ENCODE peak calls at places on chromosomes 7 and 10, in eight cellular contexts. One of them, this sample, is unnamed.

GRCh38 chr10:121460733-121461132 is 137.5 kb downstream of the FGFR2 start:
- DNase-seq in uterus: no peak
- DNase-seq in lung: no peak
- DNase-seq in colonic mucosa: no peak
- DNase-seq in choroid plexus epithelial cell: no peak
- DNase-seq in fibroblast of lung: peak
- DNase-seq in pancreas: no peak
- DNase-seq in neural progenitor cell: no peak
- DNase-seq in this sample: no peak

GRCh38 chr10:132690821-132691610 is 94.9 kb downstream of the NKX6-2 start:
- DNase-seq in pancreas: no peak
- DNase-seq in lung: no peak
- DNase-seq in neural progenitor cell: no peak
- DNase-seq in choroid plexus epithelial cell: no peak
- DNase-seq in fibroblast of lung: no peak
- DNase-seq in colonic mucosa: no peak
- DNase-seq in uterus: no peak
- DNase-seq in this sample: no peak

GRCh38 chr7:149284343-149284742 is 22.3 kb downstream of the ZNF783 start:
- DNase-seq in uterus: no peak
- DNase-seq in choroid plexus epithelial cell: no peak
- DNase-seq in lung: no peak
- DNase-seq in colonic mucosa: no peak
- DNase-seq in neural progenitor cell: no peak
- DNase-seq in pancreas: no peak
- DNase-seq in fibroblast of lung: no peak
- DNase-seq in this sample: no peak

GRCh38 chr7:100489121-100489520 is 5.4 kb downstream of the NYAP1 start:
- DNase-seq in lung: no peak
- DNase-seq in uterus: no peak
- DNase-seq in choroid plexus epithelial cell: no peak
- DNase-seq in colonic mucosa: no peak
- DNase-seq in pancreas: no peak
- DNase-seq in neural progenitor cell: no peak
- DNase-seq in fibroblast of lung: no peak
- DNase-seq in this sample: no peak

GRCh38 chr10:1732501-1733123 is 4.7 kb downstream of the ADARB2 start:
- DNase-seq in uterus: no peak
- DNase-seq in choroid plexus epithelial cell: no peak
- DNase-seq in colonic mucosa: no peak
- DNase-seq in fibroblast of lung: no peak
- DNase-seq in pancreas: no peak
- DNase-seq in lung: no peak
- DNase-seq in neural progenitor cell: no peak
- DNase-seq in this sample: no peak

GRCh38 chr10:132387723-132388210 is 9.2 kb upstream of the PWWP2B start:
- DNase-seq in pancreas: peak
- DNase-seq in colonic mucosa: peak
- DNase-seq in fibroblast of lung: peak
- DNase-seq in choroid plexus epithelial cell: peak
- DNase-seq in uterus: peak
- DNase-seq in lung: peak
- DNase-seq in neural progenitor cell: peak
- DNase-seq in this sample: peak

GRCh38 chr7:47454066-47454950 is 127.6 kb downstream of the TNS3 start:
- DNase-seq in choroid plexus epithelial cell: no peak
- DNase-seq in pancreas: no peak
- DNase-seq in lung: no peak
- DNase-seq in neural progenitor cell: no peak
- DNase-seq in colonic mucosa: no peak
- DNase-seq in fibroblast of lung: no peak
- DNase-seq in uterus: no peak
- DNase-seq in this sample: no peak

GRCh38 chr7:97011104-97011503 is 5.8 kb downstream of the DLX6 start:
- DNase-seq in colonic mucosa: no peak
- DNase-seq in choroid plexus epithelial cell: no peak
- DNase-seq in neural progenitor cell: no peak
- DNase-seq in pancreas: no peak
- DNase-seq in lung: no peak
- DNase-seq in uterus: no peak
- DNase-seq in fibroblast of lung: no peak
- DNase-seq in this sample: no peak

GRCh38 chr10:122078965-122079401 is 90.0 kb downstream of the TACC2 start:
- DNase-seq in neural progenitor cell: no peak
- DNase-seq in choroid plexus epithelial cell: no peak
- DNase-seq in uterus: no peak
- DNase-seq in lung: no peak
- DNase-seq in pancreas: no peak
- DNase-seq in colonic mucosa: no peak
- DNase-seq in fibroblast of lung: no peak
- DNase-seq in this sample: peak

GRCh38 chr10:3935141-3935540 is 150.1 kb upstream of the KLF6 start:
- DNase-seq in pancreas: no peak
- DNase-seq in colonic mucosa: no peak
- DNase-seq in choroid plexus epithelial cell: peak
- DNase-seq in neural progenitor cell: no peak
- DNase-seq in fibroblast of lung: peak
- DNase-seq in lung: no peak
- DNase-seq in uterus: peak
- DNase-seq in this sample: peak

GRCh38 chr7:102122026-102122425 is 164.6 kb upstream of the SH2B2 start:
- DNase-seq in fibroblast of lung: peak
- DNase-seq in uterus: no peak
- DNase-seq in choroid plexus epithelial cell: peak
- DNase-seq in neural progenitor cell: no peak
- DNase-seq in lung: no peak
- DNase-seq in pancreas: no peak
- DNase-seq in colonic mucosa: no peak
- DNase-seq in this sample: no peak

GRCh38 chr10:15474671-15475070 is 103.6 kb upstream of the FAM171A1 start:
- DNase-seq in colonic mucosa: no peak
- DNase-seq in neural progenitor cell: no peak
- DNase-seq in fibroblast of lung: no peak
- DNase-seq in pancreas: no peak
- DNase-seq in uterus: no peak
- DNase-seq in choroid plexus epithelial cell: no peak
- DNase-seq in lung: no peak
- DNase-seq in this sample: no peak

GRCh38 chr10:44316187-44316921 is 68.5 kb downstream of the CXCL12 start:
- DNase-seq in uterus: no peak
- DNase-seq in neural progenitor cell: peak
- DNase-seq in lung: no peak
- DNase-seq in pancreas: peak
- DNase-seq in choroid plexus epithelial cell: no peak
- DNase-seq in fibroblast of lung: no peak
- DNase-seq in colonic mucosa: no peak
- DNase-seq in this sample: no peak

GRCh38 chr7:13416071-13416470 is 573.4 kb downstream of the ETV1 start:
- DNase-seq in pancreas: no peak
- DNase-seq in lung: no peak
- DNase-seq in uterus: no peak
- DNase-seq in fibroblast of lung: no peak
- DNase-seq in colonic mucosa: no peak
- DNase-seq in neural progenitor cell: no peak
- DNase-seq in choroid plexus epithelial cell: peak
- DNase-seq in this sample: no peak

GRCh38 chr7:90119178-90119971 is 34.9 kb upstream of the STEAP1 start:
- DNase-seq in choroid plexus epithelial cell: peak
- DNase-seq in fibroblast of lung: peak
- DNase-seq in uterus: no peak
- DNase-seq in colonic mucosa: peak
- DNase-seq in neural progenitor cell: peak
- DNase-seq in lung: no peak
- DNase-seq in pancreas: peak
- DNase-seq in this sample: peak

GRCh38 chr10:14573666-14574261 is 200.9 kb downstream of the FAM107B start:
- DNase-seq in pancreas: no peak
- DNase-seq in uterus: no peak
- DNase-seq in colonic mucosa: no peak
- DNase-seq in neural progenitor cell: no peak
- DNase-seq in choroid plexus epithelial cell: peak
- DNase-seq in fibroblast of lung: peak
- DNase-seq in lung: no peak
- DNase-seq in this sample: no peak

GRCh38 chr7:155257482-155258232 is 40.0 kb upstream of the INSIG1 start:
- DNase-seq in choroid plexus epithelial cell: peak
- DNase-seq in lung: peak
- DNase-seq in colonic mucosa: no peak
- DNase-seq in pancreas: peak
- DNase-seq in uterus: peak
- DNase-seq in neural progenitor cell: no peak
- DNase-seq in fibroblast of lung: peak
- DNase-seq in this sample: peak

GRCh38 chr10:75353183-75353582 is 48.4 kb downstream of the ZNF503 start:
- DNase-seq in neural progenitor cell: no peak
- DNase-seq in fibroblast of lung: no peak
- DNase-seq in pancreas: no peak
- DNase-seq in colonic mucosa: no peak
- DNase-seq in choroid plexus epithelial cell: no peak
- DNase-seq in lung: no peak
- DNase-seq in uterus: no peak
- DNase-seq in this sample: no peak

GRCh38 chr10:102068216-102068615 is 3.1 kb downstream of the HPS6 start:
- DNase-seq in neural progenitor cell: no peak
- DNase-seq in choroid plexus epithelial cell: peak
- DNase-seq in uterus: no peak
- DNase-seq in colonic mucosa: peak
- DNase-seq in fibroblast of lung: no peak
- DNase-seq in lung: no peak
- DNase-seq in pancreas: peak
- DNase-seq in this sample: peak

GRCh38 chr10:77290528-77291155 is 347.0 kb downstream of the KCNMA1 start:
- DNase-seq in fibroblast of lung: peak
- DNase-seq in choroid plexus epithelial cell: peak
- DNase-seq in colonic mucosa: no peak
- DNase-seq in neural progenitor cell: no peak
- DNase-seq in uterus: no peak
- DNase-seq in lung: no peak
- DNase-seq in pancreas: no peak
- DNase-seq in this sample: no peak

DNA sequence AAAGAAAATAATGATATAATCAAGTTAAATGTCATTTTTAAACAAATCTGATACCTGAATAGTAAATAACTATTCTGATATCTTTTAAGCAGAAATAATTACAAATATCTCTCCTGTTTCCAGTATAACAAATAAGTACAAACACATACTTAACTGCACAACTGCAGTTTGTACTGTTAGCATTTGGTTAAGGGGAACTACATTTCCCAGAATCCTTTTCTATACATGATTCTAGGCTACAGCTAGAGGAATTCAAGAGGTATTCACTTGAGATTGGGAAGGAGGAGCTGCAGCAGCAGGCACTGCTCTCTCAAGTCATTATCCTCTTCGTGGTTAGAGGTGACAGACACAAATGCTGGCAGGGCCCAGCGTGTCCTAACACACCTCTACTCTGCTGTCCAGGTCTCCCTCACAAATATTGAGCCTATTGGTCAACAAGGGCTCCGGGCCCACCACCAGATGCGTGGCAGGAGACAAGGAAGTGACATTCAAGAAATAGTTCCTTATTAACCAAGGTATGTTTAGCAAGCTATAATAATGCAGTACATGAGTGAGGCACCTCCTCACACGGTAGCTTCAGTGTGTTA is 255.1 kb upstream of the MKLN1 start:
- DNase-seq in choroid plexus epithelial cell: peak
- DNase-seq in uterus: no peak
- DNase-seq in fibroblast of lung: peak
- DNase-seq in colonic mucosa: no peak
- DNase-seq in lung: no peak
- DNase-seq in neural progenitor cell: peak
- DNase-seq in pancreas: no peak
- DNase-seq in this sample: no peak
- H3K4me3 ChIP-seq in choroid plexus epithelial cell: no peak
- H3K4me3 ChIP-seq in uterus: no peak
- H3K4me3 ChIP-seq in fibroblast of lung: no peak
- H3K4me3 ChIP-seq in colonic mucosa: no peak
- H3K4me3 ChIP-seq in lung: no peak
- H3K4me3 ChIP-seq in neural progenitor cell: no peak
- H3K4me3 ChIP-seq in pancreas: no peak
- H3K4me3 ChIP-seq in this sample: peak

GRCh38 chr7:54904986-54905385 is 113.8 kb upstream of the EGFR start:
- DNase-seq in uterus: no peak
- DNase-seq in pancreas: no peak
- DNase-seq in colonic mucosa: no peak
- DNase-seq in fibroblast of lung: no peak
- DNase-seq in neural progenitor cell: no peak
- DNase-seq in choroid plexus epithelial cell: peak
- DNase-seq in lung: no peak
- DNase-seq in this sample: no peak
- TF ChIP-seq CTCF in uterus: no peak
- TF ChIP-seq CTCF in pancreas: no peak
- TF ChIP-seq CTCF in colonic mucosa: no peak
- TF ChIP-seq CTCF in fibroblast of lung: no peak
- TF ChIP-seq CTCF in neural progenitor cell: no peak
- TF ChIP-seq CTCF in choroid plexus epithelial cell: no peak
- TF ChIP-seq CTCF in lung: no peak
- TF ChIP-seq CTCF in this sample: no peak

GRCh38 chr7:29445736-29446135 is 117.9 kb upstream of the PRR15 start:
- DNase-seq in uterus: no peak
- DNase-seq in neural progenitor cell: no peak
- DNase-seq in choroid plexus epithelial cell: no peak
- DNase-seq in pancreas: no peak
- DNase-seq in colonic mucosa: no peak
- DNase-seq in lung: no peak
- DNase-seq in fibroblast of lung: no peak
- DNase-seq in this sample: no peak
- H3K4me3 ChIP-seq in uterus: no peak
- H3K4me3 ChIP-seq in neural progenitor cell: no peak
- H3K4me3 ChIP-seq in choroid plexus epithelial cell: no peak
- H3K4me3 ChIP-seq in pancreas: no peak
- H3K4me3 ChIP-seq in colonic mucosa: no peak
- H3K4me3 ChIP-seq in lung: no peak
- H3K4me3 ChIP-seq in fibroblast of lung: no peak
- H3K4me3 ChIP-seq in this sample: no peak

GRCh38 chr10:124627851-124628675 is 116.1 kb downstream of the FAM53B start:
- DNase-seq in lung: no peak
- DNase-seq in colonic mucosa: no peak
- DNase-seq in neural progenitor cell: no peak
- DNase-seq in choroid plexus epithelial cell: peak
- DNase-seq in pancreas: no peak
- DNase-seq in fibroblast of lung: no peak
- DNase-seq in uterus: no peak
- DNase-seq in this sample: peak

GRCh38 chr10:124625831-124626238 is 118.3 kb downstream of the FAM53B start:
- DNase-seq in colonic mucosa: no peak
- DNase-seq in neural progenitor cell: no peak
- DNase-seq in pancreas: no peak
- DNase-seq in choroid plexus epithelial cell: peak
- DNase-seq in lung: no peak
- DNase-seq in uterus: no peak
- DNase-seq in fibroblast of lung: no peak
- DNase-seq in this sample: peak

GRCh38 chr10:124628676-124629021 is 115.5 kb downstream of the FAM53B start:
- DNase-seq in choroid plexus epithelial cell: no peak
- DNase-seq in fibroblast of lung: no peak
- DNase-seq in neural progenitor cell: no peak
- DNase-seq in colonic mucosa: no peak
- DNase-seq in uterus: no peak
- DNase-seq in pancreas: no peak
- DNase-seq in lung: no peak
- DNase-seq in this sample: no peak

GRCh38 chr10:124624875-124625274 is 119.3 kb downstream of the FAM53B start:
- DNase-seq in choroid plexus epithelial cell: no peak
- DNase-seq in lung: no peak
- DNase-seq in neural progenitor cell: no peak
- DNase-seq in uterus: no peak
- DNase-seq in fibroblast of lung: no peak
- DNase-seq in colonic mucosa: no peak
- DNase-seq in pancreas: no peak
- DNase-seq in this sample: no peak

GRCh38 chr10:124626759-124627380 is 117.3 kb downstream of the FAM53B start:
- DNase-seq in lung: peak
- DNase-seq in uterus: no peak
- DNase-seq in fibroblast of lung: no peak
- DNase-seq in pancreas: no peak
- DNase-seq in colonic mucosa: peak
- DNase-seq in neural progenitor cell: no peak
- DNase-seq in choroid plexus epithelial cell: no peak
- DNase-seq in this sample: no peak
- TF ChIP-seq CTCF in lung: no peak
- TF ChIP-seq CTCF in uterus: no peak
- TF ChIP-seq CTCF in fibroblast of lung: no peak
- TF ChIP-seq CTCF in pancreas: no peak
- TF ChIP-seq CTCF in colonic mucosa: no peak
- TF ChIP-seq CTCF in neural progenitor cell: no peak
- TF ChIP-seq CTCF in choroid plexus epithelial cell: no peak
- TF ChIP-seq CTCF in this sample: no peak

This sample was measured in heart right ventricle.